ENCODE peak calls at places on chromosome 19, in nine cellular contexts. N is activated effector memory CD4-positive, alpha-beta T cell treated with Interleukin-2 at 50 U/mL for 16 hours; W is left cardiac atrium; A is heart right ventricle; G is astrocyte of the hippocampus; M is GM04503; O is stromal cell of bone marrow; L is sigmoid colon; Q is effector memory CD4-positive, alpha-beta T cell. B is an unnamed sample.

GRCh38 chr19:18346091-18346490 is 5.7 kb downstream of the PGPEP1 start:
- DNase-seq in M (no peak), O (no peak), G (no peak), Q (no peak), W (no peak), L (no peak), N (no peak), A (no peak), B (no peak)

GRCh38 chr19:38693380-38694223 is 46.2 kb downstream of the ACTN4 start:
- DNase-seq in G (peak), O (peak), Q (peak), N (peak), W (no peak), M (no peak), A (no peak), L (no peak), B (peak)

GRCh38 chr19:15072930-15073647 is 8.9 kb upstream of the OR1I1 start:
- DNase-seq in N (no peak), O (no peak), M (no peak), W (no peak), A (no peak), Q (no peak), G (no peak), L (no peak), B (no peak)

GRCh38 chr19:2428027-2428690 is 773 bp upstream of the TIMM13 start:
- DNase-seq in A (no peak), L (peak), N (no peak), O (no peak), M (no peak), Q (no peak), W (no peak), G (peak), B (no peak)

GRCh38 chr19:50365434-50366306 is at the start of gene NAPSA:
- DNase-seq in N (no peak), M (no peak), L (no peak), O (no peak), Q (no peak), W (no peak), A (no peak), G (no peak), B (no peak)

GRCh38 chr19:28290963-28291657 is 921.8 kb downstream of the UQCRFS1 start:
- DNase-seq in A (no peak), W (no peak), M (no peak), Q (no peak), O (no peak), N (no peak), G (no peak), L (no peak), B (no peak)

GRCh38 chr19:6767081-6767356 is 216 bp downstream of the SH2D3A start:
- DNase-seq in G (no peak), N (no peak), A (no peak), M (no peak), Q (no peak), W (no peak), L (no peak), O (no peak), B (no peak)

GRCh38 chr19:6738726-6739389 is 622 bp upstream of the TRIP10 start:
- DNase-seq in M (no peak), A (peak), O (no peak), N (no peak), Q (no peak), G (peak), L (peak), W (peak), B (no peak)

GRCh38 chr19:6720369-6721112 is at the start of gene C3:
- DNase-seq in M (peak), A (no peak), N (no peak), O (peak), G (no peak), Q (no peak), L (peak), W (peak), B (no peak)

GRCh38 chr19:29259153-29259552 is 46.2 kb upstream of the UQCRFS1 start:
- DNase-seq in W (no peak), M (no peak), N (no peak), L (no peak), O (no peak), Q (no peak), G (no peak), A (no peak), B (no peak)

GRCh38 chr19:38684078-38684861 is 36.8 kb downstream of the ACTN4 start:
- DNase-seq in W (peak), N (no peak), L (peak), O (peak), Q (peak), A (peak), M (peak), G (peak), B (no peak)

GRCh38 chr19:17888260-17888659 is 16.5 kb downstream of the SLC5A5 start:
- DNase-seq in W (no peak), O (no peak), Q (no peak), N (no peak), A (no peak), G (no peak), M (no peak), L (no peak), B (no peak)

GRCh38 chr19:55935206-55935605 is 3.1 kb upstream of the NLRP13 start:
- DNase-seq in G (no peak), L (no peak), A (no peak), M (no peak), O (no peak), W (no peak), Q (no peak), N (no peak), B (no peak)

GRCh38 chr19:45767881-45768643 is 990 bp downstream of the SIX5 start:
- DNase-seq in W (peak), A (peak), L (peak), O (no peak), Q (no peak), G (peak), M (no peak), N (no peak), B (peak)

GRCh38 chr19:46618670-46619231 is 6.1 kb downstream of the PTGIR start:
- DNase-seq in O (no peak), L (no peak), W (peak), N (no peak), M (peak), A (no peak), G (no peak), Q (no peak), B (no peak)

GRCh38 chr19:40750285-40751064 is at the start of gene ACTMAP:
- DNase-seq in O (peak), L (peak), G (peak), Q (peak), M (peak), W (peak), A (peak), N (peak), B (peak)

GRCh38 chr19:14762111-14762510 is 16.2 kb downstream of the ADGRE2 start:
- DNase-seq in L (peak), Q (no peak), O (no peak), N (no peak), W (no peak), A (no peak), G (no peak), M (no peak), B (no peak)

GRCh38 chr19:29666634-29667389 is 1.6 kb downstream of the PLEKHF1 start:
- DNase-seq in G (peak), O (peak), A (peak), L (peak), W (peak), M (no peak), Q (no peak), N (peak), B (no peak)

B was measured in GM19239.